ENCODE peak calls at places on chromosomes 7 and 10, in four cellular contexts. D, S, Q and R are unnamed samples.

GRCh38 chr7:44581426-44581906 is 565 bp downstream of the TMED4 start:
- DNase-seq in S (peak; percentile 26), D (peak; percentile 30), Q (no peak), R (no peak)

GRCh38 chr10:119667562-119668328 is 16.6 kb downstream of the BAG3 start:
- DNase-seq in Q (peak; percentile 79), S (peak; percentile 72), D (peak; percentile 74), R (peak; percentile 92)

GRCh38 chr10:5948999-5949759 is 28.2 kb downstream of the IL15RA start:
- DNase-seq in Q (no peak), D (peak; percentile 77), S (peak; percentile 54), R (no peak)

GRCh38 chr7:130961128-130961601 is 227.2 kb upstream of the KLF14 start:
- DNase-seq in Q (peak; percentile 57), D (no peak), S (no peak), R (peak; percentile 76)

GRCh38 chr10:5477948-5478693 is 21.2 kb downstream of the CALML5 start:
- DNase-seq in S (no peak), Q (no peak), D (no peak), R (no peak)

GRCh38 chr10:42975005-42975493 is 101.8 kb upstream of the RET start:
- DNase-seq in D (peak; percentile 11), S (peak; percentile 2), Q (no peak), R (no peak)

GRCh38 chr10:96422525-96422924 is 63.7 kb upstream of the OPALIN start:
- DNase-seq in D (no peak), S (no peak), Q (no peak), R (no peak)

GRCh38 chr7:101315336-101315735 is 6.3 kb downstream of the IFT22 start:
- DNase-seq in S (no peak), D (peak; percentile 33), Q (no peak), R (no peak)

GRCh38 chr10:89867964-89868363 is 166.6 kb downstream of the KIF20B start:
- DNase-seq in Q (no peak), S (no peak), D (no peak), R (no peak)

GRCh38 chr7:147894271-147894670 is 696.3 kb upstream of the C7orf33 start:
- DNase-seq in S (no peak), D (no peak), Q (no peak), R (peak; percentile 10)

GRCh38 chr10:34291466-34292177 is 523.5 kb downstream of the PARD3 start:
- DNase-seq in S (no peak), D (no peak), Q (no peak), R (no peak)

GRCh38 chr7:133746305-133746704 is 380.8 kb upstream of the LRGUK start:
- DNase-seq in S (no peak), Q (no peak), D (no peak), R (no peak)

GRCh38 chr7:45937301-45937700 is 16.2 kb upstream of the IGFBP3 start:
- DNase-seq in Q (no peak), D (no peak), S (no peak), R (no peak)

GRCh38 chr7:66306243-66306642 is 101.1 kb downstream of the TPST1 start:
- DNase-seq in Q (no peak), S (no peak), D (peak; percentile 51), R (no peak)

GRCh38 chr10:123269675-123270074 is 115.5 kb downstream of the BUB3 start:
- DNase-seq in D (no peak), S (no peak), Q (no peak), R (no peak)

GRCh38 chr10:129096340-129096984 is 370.6 kb upstream of the MGMT start:
- DNase-seq in D (no peak), Q (no peak), S (no peak), R (no peak)

DNA sequence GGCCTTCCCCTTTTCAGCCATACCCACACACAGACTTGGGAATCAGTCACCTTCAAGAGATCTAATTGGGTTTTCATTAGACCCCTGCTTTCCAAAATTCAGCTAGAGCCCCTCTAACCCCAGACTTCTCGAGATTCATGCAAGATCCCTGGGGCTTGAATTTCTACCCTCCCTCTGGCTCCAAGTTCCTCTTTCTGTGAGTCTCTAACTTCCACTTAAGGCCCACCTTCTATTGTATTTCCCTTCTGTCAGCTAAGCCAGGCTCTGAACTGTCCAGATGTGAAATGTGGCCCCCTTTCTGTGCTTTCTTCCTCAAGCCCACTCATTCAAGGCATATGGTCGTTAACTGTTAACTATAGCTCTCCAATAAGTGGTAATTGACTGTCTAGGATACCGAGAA is 132.2 kb downstream of the ZNF365 start:
- DNase-seq in Q (no peak), D (no peak), S (no peak), R (no peak)
- TF ChIP-seq CTCF in Q (no peak), D (no peak), S (no peak), R (no peak)

GRCh38 chr10:1591045-1591444 is 146.3 kb downstream of the ADARB2 start:
- DNase-seq in Q (no peak), D (no peak), S (no peak), R (no peak)
- H3K4me3 ChIP-seq in Q (no peak overlapping the region), D (no peak overlapping the region), S (no peak overlapping the region), R (no peak overlapping the region)

GRCh38 chr7:153103219-153103618 is 343.7 kb downstream of the ACTR3B start:
- DNase-seq in S (no peak), D (no peak), Q (no peak), R (no peak)

GRCh38 chr7:153099235-153099634 is 339.7 kb downstream of the ACTR3B start:
- DNase-seq in S (no peak), Q (no peak), D (no peak), R (no peak)

GRCh38 chr7:153100691-153101237 is 341.2 kb downstream of the ACTR3B start:
- DNase-seq in D (no peak), S (no peak), Q (no peak), R (no peak)
- TF ChIP-seq CTCF in D (no peak), S (no peak), Q (no peak), R (no peak)

GRCh38 chr10:44975487-44976331 is 2.9 kb downstream of the DEPP1 start:
- DNase-seq in D (peak; percentile 74), S (no peak), Q (no peak), R (no peak)
- H3K4me3 ChIP-seq in D (peak overlapping the region; percentile 56), S (peak overlapping the region; percentile 78), Q (peak overlapping the region; percentile 27), R (no peak overlapping the region)

GRCh38 chr10:25933653-25934608 is at the start of gene MYO3A:
- DNase-seq in Q (no peak), S (peak; percentile 10), D (no peak), R (no peak)
- TF ChIP-seq CTCF in Q (no peak), S (no peak), D (no peak), R (no peak)

GRCh38 chr7:149423441-149423970 is 37.4 kb downstream of the ZNF777 start:
- DNase-seq in S (peak; percentile 17), D (no peak), Q (no peak), R (no peak)
- H3K4me3 ChIP-seq in S (no peak overlapping the region), D (peak overlapping the region; percentile 7), Q (no peak overlapping the region), R (no peak overlapping the region)